ENCODE peak calls at places on chromosomes 7 and 10, in eight cellular contexts. Z is T-helper 17 cell, O is LoVo, V is AG08395, K is AML-193, T is NAMALWA, U is RCC 7860, J is occipital lobe. I is an unnamed sample.
A peak's percentile ranks its signal among the peaks of the same experiment; 100 is the strongest.

GRCh38 chr7:155296788-155297516 is 726 bp upstream of the INSIG1 start:
- DNase-seq in Z (peak; percentile 80), O (peak; percentile 67), V (peak; percentile 85), K (no peak), T (peak; percentile 82), U (peak; percentile 89), J (no peak), I (peak; percentile 70)

GRCh38 chr7:16644624-16644986 is 949 bp downstream of the ANKMY2 start:
- DNase-seq in Z (peak; percentile 52), O (peak; percentile 87), V (peak; percentile 55), K (peak; percentile 34), T (no peak), U (peak; percentile 53), J (no peak), I (no peak)

GRCh38 chr10:99648717-99649116 is 10.6 kb upstream of the ENTPD7 start:
- DNase-seq in Z (no peak), O (no peak), V (no peak), K (no peak), T (no peak), U (no peak), J (no peak), I (no peak)

GRCh38 chr7:101121996-101122932 is 4.6 kb upstream of the SERPINE1 start:
- DNase-seq in Z (no peak), O (peak; percentile 82), V (peak; percentile 90), K (no peak), T (no peak), U (peak; percentile 99), J (peak; percentile 33), I (peak; percentile 92)

GRCh38 chr10:132464256-132465192 is 67.5 kb downstream of the PWWP2B start:
- DNase-seq in Z (no peak), O (no peak), V (peak; percentile 45), K (no peak), T (no peak), U (no peak), J (peak; percentile 77), I (no peak)

GRCh38 chr10:123154943-123155505 is 822 bp downstream of the BUB3 start:
- DNase-seq in Z (no peak), O (no peak), V (no peak), K (peak; percentile 57), T (no peak), U (peak; percentile 26), J (no peak), I (peak; percentile 62)

GRCh38 chr10:78307576-78307975 is 273.9 kb downstream of the RPS24 start:
- DNase-seq in Z (no peak), O (no peak), V (no peak), K (no peak), T (no peak), U (no peak), J (no peak), I (no peak)

GRCh38 chr10:46016190-46016589 is 14.2 kb downstream of the NCOA4 start:
- DNase-seq in Z (no peak), O (no peak), V (no peak), K (no peak), T (no peak), U (no peak), J (no peak), I (no peak)

GRCh38 chr10:12564173-12564572 is 214.8 kb downstream of the CAMK1D start:
- DNase-seq in Z (no peak), O (no peak), V (no peak), K (no peak), T (no peak), U (peak; percentile 47), J (no peak), I (peak; percentile 11)

GRCh38 chr10:28551086-28551485 is 18.2 kb downstream of the WAC start:
- DNase-seq in Z (no peak), O (no peak), V (no peak), K (no peak), T (no peak), U (no peak), J (no peak), I (no peak)

GRCh38 chr7:109751241-109751640 is 1181.6 kb downstream of the DNAJB9 start:
- DNase-seq in Z (no peak), O (no peak), V (peak; percentile 10), K (no peak), T (no peak), U (peak; percentile 47), J (no peak), I (peak; percentile 10)

GRCh38 chr7:82700739-82701138 is 257.2 kb upstream of the CACNA2D1 start:
- DNase-seq in Z (no peak), O (no peak), V (no peak), K (no peak), T (peak; percentile 14), U (no peak), J (no peak), I (no peak)

GRCh38 chr7:120876922-120877321 is 19.0 kb upstream of the TSPAN12 start:
- DNase-seq in Z (no peak), O (no peak), V (no peak), K (no peak), T (no peak), U (no peak), J (no peak), I (peak; percentile 28)

GRCh38 chr7:143408686-143409551 is at the start of gene EPHA1:
- DNase-seq in Z (peak; percentile 60), O (peak; percentile 95), V (no peak), K (no peak), T (no peak), U (no peak), J (no peak), I (peak; percentile 80)

GRCh38 chr7:30595461-30596042 is 874 bp downstream of the GARS1 start:
- DNase-seq in Z (no peak), O (no peak), V (no peak), K (no peak), T (peak; percentile 73), U (no peak), J (no peak), I (peak; percentile 22)

GRCh38 chr10:70032667-70033066 is 20.0 kb upstream of the MACROH2A2 start:
- DNase-seq in Z (no peak), O (no peak), V (no peak), K (no peak), T (no peak), U (no peak), J (no peak), I (no peak)

GRCh38 chr10:101818958-101819633 is 852 bp upstream of the OGA start:
- DNase-seq in Z (no peak), O (no peak), V (no peak), K (peak; percentile 68), T (no peak), U (no peak), J (no peak), I (no peak)

GRCh38 chr10:72079356-72079755 is 9.0 kb downstream of the SPOCK2 start:
- DNase-seq in Z (peak; percentile 67), O (no peak), V (no peak), K (no peak), T (peak; percentile 75), U (no peak), J (peak; percentile 37), I (no peak)

GRCh38 chr7:146146866-146147265 is 30.3 kb downstream of the CNTNAP2 start:
- DNase-seq in Z (no peak), O (no peak), V (peak; percentile 1), K (no peak), T (no peak), U (no peak), J (no peak), I (no peak)

GRCh38 chr7:15504376-15504775 is 57.4 kb downstream of the AGMO start:
- DNase-seq in Z (no peak), O (no peak), V (no peak), K (no peak), T (no peak), U (no peak), J (no peak), I (no peak)

GRCh38 chr10:132322621-132323048 is 9.4 kb upstream of the LRRC27 start:
- DNase-seq in Z (no peak), O (no peak), V (peak; percentile 53), K (peak; percentile 40), T (no peak), U (no peak), J (no peak), I (no peak)

GRCh38 chr10:44386546-44387052 is 1.7 kb upstream of the CXCL12 start:
- DNase-seq in Z (no peak), O (peak; percentile 54), V (peak; percentile 89), K (peak; percentile 7), T (peak; percentile 41), U (peak; percentile 22), J (peak; percentile 19), I (no peak)

GRCh38 chr7:21064698-21065648 is 278.3 kb upstream of the SP8 start:
- DNase-seq in Z (no peak), O (peak; percentile 26), V (no peak), K (no peak), T (no peak), U (peak; percentile 33), J (no peak), I (no peak)

GRCh38 chr10:77552252-77552651 is 85.4 kb downstream of the KCNMA1 start:
- DNase-seq in Z (no peak), O (no peak), V (no peak), K (no peak), T (no peak), U (no peak), J (no peak), I (no peak)

GRCh38 chr7:114405427-114405826 is 9.2 kb upstream of the FOXP2 start:
- DNase-seq in Z (no peak), O (peak; percentile 34), V (peak; percentile 2), K (peak; percentile 63), T (peak; percentile 44), U (peak; percentile 76), J (no peak), I (peak; percentile 39)

GRCh38 chr10:93068411-93069244 is 5.1 kb upstream of the CYP26A1 start:
- DNase-seq in Z (no peak), O (no peak), V (no peak), K (no peak), T (no peak), U (no peak), J (no peak), I (no peak)

GRCh38 chr7:16849295-16850148 is 32.3 kb downstream of the AGR3 start:
- DNase-seq in Z (no peak), O (no peak), V (no peak), K (no peak), T (no peak), U (no peak), J (no peak), I (no peak)

GRCh38 chr10:97648557-97649404 is 8.3 kb downstream of the PI4K2A start:
- DNase-seq in Z (no peak), O (peak; percentile 54), V (peak; percentile 90), K (peak; percentile 11), T (peak; percentile 24), U (peak; percentile 89), J (no peak), I (peak; percentile 89)

GRCh38 chr10:6214612-6215011 is 11.9 kb downstream of the PFKFB3 start:
- DNase-seq in Z (no peak), O (no peak), V (no peak), K (no peak), T (no peak), U (no peak), J (no peak), I (no peak)

GRCh38 chr10:83076443-83076842 is 1062.9 kb upstream of the GHITM start:
- DNase-seq in Z (no peak), O (no peak), V (peak; percentile 5), K (no peak), T (no peak), U (no peak), J (no peak), I (peak; percentile 19)

GRCh38 chr7:86814980-86815379 is 171.3 kb downstream of the GRM3 start:
- DNase-seq in Z (no peak), O (no peak), V (no peak), K (peak; percentile 23), T (peak; percentile 57), U (no peak), J (no peak), I (peak; percentile 6)

GRCh38 chr10:32489935-32490334 is 44.0 kb downstream of the CCDC7 start:
- DNase-seq in Z (no peak), O (no peak), V (peak; percentile 4), K (no peak), T (no peak), U (no peak), J (no peak), I (no peak)

GRCh38 chr7:3893789-3894153 is 592.7 kb downstream of the SDK1 start:
- DNase-seq in Z (no peak), O (no peak), V (no peak), K (no peak), T (no peak), U (no peak), J (no peak), I (no peak)

GRCh38 chr10:88194961-88195367 is 331.5 kb downstream of the PTEN start:
- DNase-seq in Z (no peak), O (no peak), V (no peak), K (no peak), T (no peak), U (no peak), J (no peak), I (no peak)

I was measured in foreskin keratinocyte.